ENCODE peak calls at places on chromosomes 16 and 17, in five cellular contexts. G is mesenchymal stem cell, K is H9, Q is neuronal stem cell, C is H1. N is an unnamed sample.

GRCh38 chr17:6786618-6787017 is 10.6 kb downstream of the FBXO39 start:
- DNase-seq in G (no peak), K (no peak), Q (no peak), C (no peak), N (no peak)

GRCh38 chr16:75319513-75320401 is 68.3 kb upstream of the BCAR1 start:
- DNase-seq in G (peak; percentile 94), K (no peak), Q (no peak), C (no peak), N (no peak)

GRCh38 chr17:59327891-59328290 is 3.6 kb upstream of the YPEL2 start:
- DNase-seq in G (no peak), K (no peak), Q (no peak), C (no peak), N (no peak)

GRCh38 chr17:29155235-29155965 is 24.8 kb downstream of the MYO18A start:
- DNase-seq in G (peak; percentile 62), K (peak; percentile 76), Q (no peak), C (no peak), N (peak; percentile 64)

GRCh38 chr16:86382067-86382773 is 128.1 kb upstream of the FOXF1 start:
- DNase-seq in G (no peak), K (no peak), Q (no peak), C (no peak), N (no peak)

GRCh38 chr17:56291226-56291805 is 138.0 kb downstream of the ANKFN1 start:
- DNase-seq in G (no peak), K (no peak), Q (no peak), C (no peak), N (no peak)

GRCh38 chr17:34644941-34645550 is 65.7 kb downstream of the TMEM132E start:
- DNase-seq in G (no peak), K (no peak), Q (no peak), C (no peak), N (no peak)

GRCh38 chr17:17994271-17994670 is 21.6 kb downstream of the DRC3 start:
- DNase-seq in G (peak; percentile 38), K (peak; percentile 92), Q (no peak), C (peak; percentile 77), N (peak; percentile 43)

GRCh38 chr16:12917653-12918052 is 16.3 kb downstream of the SHISA9 start:
- DNase-seq in G (no peak), K (no peak), Q (no peak), C (no peak), N (no peak)

GRCh38 chr17:21275579-21276339 is 8.8 kb upstream of the MAP2K3 start:
- DNase-seq in G (peak; percentile 78), K (peak; percentile 96), Q (peak; percentile 77), C (peak; percentile 98), N (peak; percentile 90)

GRCh38 chr16:57281791-57282190 is 2.7 kb downstream of the PLLP start:
- DNase-seq in G (no peak), K (no peak), Q (no peak), C (no peak), N (no peak)
- H2BK12ac ChIP-seq in G (no peak overlapping the region), K (no peak overlapping the region), Q (no peak overlapping the region), C (no peak overlapping the region), N (no peak overlapping the region)

DNA sequence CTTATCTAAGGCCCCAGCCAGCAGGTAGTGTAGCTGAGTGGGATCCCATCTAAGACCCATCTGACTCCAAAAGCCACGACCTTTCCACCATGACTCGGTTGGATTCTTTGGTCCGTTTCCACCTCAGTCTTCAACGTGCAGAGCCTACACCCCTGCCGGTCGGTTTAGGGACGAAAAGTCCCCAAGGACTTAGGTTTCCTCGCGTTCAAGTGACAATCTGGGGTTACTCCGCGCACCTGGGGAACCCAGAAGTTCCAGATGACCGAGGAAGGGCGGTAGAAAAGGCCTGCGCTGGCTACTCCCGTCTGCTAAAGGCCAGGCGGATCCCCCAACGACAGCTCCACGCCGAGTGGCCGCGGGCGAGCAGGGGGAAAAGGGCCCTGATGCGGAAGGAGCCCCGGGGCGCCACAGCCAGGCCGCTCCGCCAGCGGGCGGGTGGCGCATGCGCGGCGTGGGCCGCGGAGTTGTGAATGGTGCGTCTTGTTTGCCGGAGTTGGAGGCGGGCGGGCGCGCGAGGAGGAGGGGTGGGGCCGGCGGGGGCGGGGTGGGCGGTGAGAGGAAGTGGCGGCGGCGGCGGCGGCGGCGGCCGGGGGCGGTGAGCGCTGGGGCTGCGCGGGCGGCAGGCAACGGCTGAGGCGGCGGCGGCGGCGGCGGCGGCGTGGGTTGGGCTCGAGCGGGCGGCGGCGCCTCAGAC is at the start of gene CBFB:
- DNase-seq in G (peak; percentile 92), K (peak; percentile 88), Q (peak; percentile 86), C (peak; percentile 91), N (peak; percentile 96)
- H3K23ac ChIP-seq in G (peak within 1 kb of the TSS; percentile 83), K (no peak within 1 kb of the TSS), Q (peak within 1 kb of the TSS; percentile 93), C (no peak within 1 kb of the TSS), N (no peak within 1 kb of the TSS)

GRCh38 chr17:64259922-64260321 is 3.1 kb downstream of the TEX2 start:
- DNase-seq in G (peak; percentile 36), K (no peak), Q (no peak), C (no peak), N (no peak)

GRCh38 chr17:64261422-64262124 is 1.5 kb downstream of the TEX2 start:
- DNase-seq in G (no peak), K (no peak), Q (no peak), C (no peak), N (no peak)

GRCh38 chr17:64264891-64265290 is 1.8 kb upstream of the TEX2 start:
- DNase-seq in G (no peak), K (no peak), Q (no peak), C (no peak), N (peak; percentile 91)

GRCh38 chr17:64262125-64262421 is 987 bp downstream of the TEX2 start:
- DNase-seq in G (no peak), K (no peak), Q (no peak), C (no peak), N (no peak)

GRCh38 chr17:64262422-64263260 is at the start of gene TEX2:
- DNase-seq in G (peak; percentile 44), K (peak; percentile 41), Q (no peak), C (peak; percentile 54), N (peak; percentile 37)
- H2BK120ac ChIP-seq in G (no peak within 1 kb of the TSS), K (no peak within 1 kb of the TSS), Q (no peak within 1 kb of the TSS), C (no peak within 1 kb of the TSS), N (peak within 1 kb of the TSS; percentile 93)

DNA sequence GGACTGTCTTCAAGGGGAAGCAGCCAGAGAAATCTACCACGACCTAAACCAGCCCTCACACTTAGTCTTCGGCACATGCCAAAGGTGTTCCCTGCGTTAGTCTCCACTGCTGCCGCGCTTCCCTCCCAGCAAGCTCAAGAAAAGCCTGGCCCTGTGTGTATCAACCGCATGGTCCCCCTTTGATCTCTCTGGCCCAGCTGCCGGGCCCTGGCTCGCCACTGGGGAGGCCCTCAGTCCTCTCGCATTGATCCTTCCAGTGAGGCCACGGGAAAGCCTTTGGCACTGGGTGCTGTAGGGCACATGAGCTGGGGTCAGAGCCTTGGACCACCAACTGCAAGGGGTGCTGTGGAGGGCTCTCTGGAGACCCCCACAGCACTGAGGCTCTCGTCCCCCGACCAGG is 29.6 kb upstream of the KLHDC4 start:
- DNase-seq in G (no peak), K (no peak), Q (no peak), C (no peak), N (no peak)
- H2BK12ac ChIP-seq in G (no peak overlapping the region), K (no peak overlapping the region), Q (no peak overlapping the region), C (no peak overlapping the region), N (peak overlapping the region; percentile 8)

GRCh38 chr16:31459722-31460581 is 651 bp downstream of the ARMC5 start:
- DNase-seq in G (peak; percentile 99), K (peak; percentile 100), Q (peak; percentile 100), C (peak; percentile 100), N (peak; percentile 100)

GRCh38 chr16:31456988-31457360 is 2.3 kb upstream of the ARMC5 start:
- DNase-seq in G (no peak), K (no peak), Q (no peak), C (no peak), N (no peak)

GRCh38 chr16:31458073-31458834 is 1.0 kb upstream of the ARMC5 start:
- DNase-seq in G (peak; percentile 65), K (peak; percentile 60), Q (no peak), C (peak; percentile 64), N (peak; percentile 51)

GRCh38 chr16:31460582-31461002 is 1.3 kb downstream of the ARMC5 start:
- DNase-seq in G (peak; percentile 81), K (no peak), Q (no peak), C (no peak), N (peak; percentile 30)

DNA sequence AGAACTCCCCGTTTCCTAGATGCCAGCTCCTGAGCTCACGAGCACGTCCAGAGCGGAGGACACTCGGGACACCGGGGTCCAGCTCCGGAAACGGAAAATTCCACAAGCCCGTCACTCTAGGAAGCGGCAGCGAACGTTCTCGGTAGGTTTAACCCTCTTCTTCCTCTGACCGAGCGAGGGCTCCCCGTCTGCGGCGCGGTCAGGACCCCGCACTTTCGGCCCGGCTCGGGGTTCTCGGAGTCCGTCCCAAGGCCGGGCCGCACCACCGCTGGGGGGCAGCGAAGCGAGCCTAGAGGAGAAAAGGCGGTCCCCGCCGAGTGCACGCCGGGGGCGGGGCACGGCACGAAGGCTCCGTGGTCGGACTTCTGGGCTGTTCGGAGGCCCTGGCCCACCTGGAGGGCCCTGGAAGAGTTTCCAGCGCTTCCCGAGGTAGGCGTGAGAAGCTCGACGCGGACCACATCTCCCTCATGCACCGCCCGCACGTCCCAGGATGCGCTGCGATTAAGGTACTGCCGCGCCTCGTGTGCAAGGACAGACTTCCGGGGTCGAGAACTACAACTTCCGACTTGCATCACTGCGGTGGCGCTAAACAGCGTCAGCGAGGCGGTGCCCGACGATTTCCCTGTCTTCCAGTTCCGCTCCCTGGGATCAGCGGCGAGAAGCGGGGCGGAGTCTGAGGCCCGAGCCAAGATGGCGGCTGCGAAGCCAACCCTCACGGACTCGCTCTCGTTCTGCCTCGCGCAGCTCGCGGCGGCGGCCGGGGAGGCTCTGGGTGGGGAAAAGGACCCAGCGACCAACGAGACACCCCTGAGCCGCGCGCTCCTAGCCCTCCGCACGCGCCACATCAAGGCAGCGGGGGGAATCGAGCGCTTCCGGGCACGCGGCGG is at the start of gene ARMC5:
- DNase-seq in G (peak; percentile 99), K (peak; percentile 98), Q (peak; percentile 97), C (peak; percentile 93), N (peak; percentile 99)
- H3K23ac ChIP-seq in G (no peak within 1 kb of the TSS), K (no peak within 1 kb of the TSS), Q (peak within 1 kb of the TSS; percentile 99), C (no peak within 1 kb of the TSS), N (no peak within 1 kb of the TSS)

GRCh38 chr17:76359375-76359774 is 5.7 kb upstream of the PRPSAP1 start:
- DNase-seq in G (no peak), K (no peak), Q (no peak), C (no peak), N (no peak)

GRCh38 chr17:76354317-76354729 is 607 bp upstream of the PRPSAP1 start:
- DNase-seq in G (no peak), K (no peak), Q (no peak), C (no peak), N (no peak)

GRCh38 chr17:76354747-76355310 is 1.1 kb upstream of the PRPSAP1 start:
- DNase-seq in G (no peak), K (no peak), Q (no peak), C (peak; percentile 48), N (no peak)

GRCh38 chr17:76357597-76358158 is 4.0 kb upstream of the PRPSAP1 start:
- DNase-seq in G (no peak), K (no peak), Q (no peak), C (no peak), N (no peak)

DNA sequence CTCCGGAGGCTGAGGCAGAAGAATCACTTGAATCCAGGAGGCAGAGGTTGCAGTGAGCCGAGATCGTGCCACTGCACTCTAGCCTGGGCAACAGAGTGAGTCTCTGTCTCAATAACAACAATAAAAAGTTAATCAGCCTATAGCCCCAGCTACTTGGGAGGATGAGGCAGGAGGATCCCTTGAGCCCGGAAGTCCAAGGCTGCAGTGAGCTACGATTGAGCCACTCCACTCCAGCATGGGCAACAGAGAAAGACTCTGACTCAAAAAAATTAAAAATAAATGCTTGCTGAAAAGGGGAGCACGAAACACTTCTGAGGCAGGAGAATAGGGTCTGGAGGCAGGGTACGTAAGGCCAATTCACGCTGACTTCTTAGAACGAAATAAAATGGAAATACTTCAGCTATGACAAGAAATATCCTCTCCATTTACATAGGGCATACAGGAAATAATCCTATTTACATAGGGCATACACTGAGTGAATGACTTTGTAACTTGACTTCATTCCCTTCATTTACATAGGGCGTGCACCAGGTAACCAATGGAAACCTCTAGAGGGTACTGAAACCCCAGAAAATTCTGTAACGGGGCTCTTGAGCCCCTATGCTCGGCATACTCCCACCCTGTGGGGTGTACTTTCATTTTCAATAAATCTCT is 3.2 kb upstream of the PRPSAP1 start:
- DNase-seq in G (no peak), K (no peak), Q (no peak), C (no peak), N (no peak)
- H2BK120ac ChIP-seq in G (no peak overlapping the region), K (no peak overlapping the region), Q (no peak overlapping the region), C (no peak overlapping the region), N (no peak overlapping the region)

N was measured in trophoblast cell.